ENCODE peak calls at places on chromosome 15, in eight cellular contexts. P is GM12865, G is ovary, R is glutamatergic neuron, W is fibroblast of villous mesenchyme, C is GM06990, U is foreskin keratinocyte, B is nephron progenitor cell. K is an unnamed sample.
A peak's percentile ranks its signal among the peaks of the same experiment; 100 is the strongest.

GRCh38 chr15:90563460-90563859 is 33.7 kb downstream of the CRTC3 start:
- DNase-seq in G (no peak), U (no peak), W (no peak), C (no peak), P (no peak), B (no peak), R (no peak), K (no peak)

GRCh38 chr15:52011711-52012144 is 7.3 kb upstream of the MAPK6 start:
- DNase-seq in C (no peak), U (no peak), G (no peak), B (no peak), R (no peak), W (peak; percentile 37), P (peak; percentile 25), K (no peak)

GRCh38 chr15:33547876-33548275 is 237.1 kb downstream of the RYR3 start:
- DNase-seq in G (peak; percentile 32), W (peak; percentile 16), B (peak; percentile 90), C (no peak), P (peak; percentile 37), U (peak; percentile 63), R (no peak), K (no peak)

GRCh38 chr15:89903858-89904130 is 9.0 kb downstream of the ARPIN start:
- DNase-seq in R (no peak), U (no peak), W (no peak), B (no peak), G (no peak), P (no peak), C (no peak), K (no peak)

GRCh38 chr15:61521961-61522360 is 292.9 kb upstream of the RORA start:
- DNase-seq in W (no peak), R (no peak), C (no peak), B (no peak), P (no peak), U (no peak), G (no peak), K (no peak)

GRCh38 chr15:43187544-43188155 is 2.4 kb downstream of the CCNDBP1 start:
- DNase-seq in U (peak; percentile 41), P (peak; percentile 59), C (no peak), W (peak; percentile 60), R (no peak), G (no peak), B (no peak), K (peak; percentile 30)

GRCh38 chr15:90071220-90071807 is 31.0 kb downstream of the IDH2 start:
- DNase-seq in G (peak; percentile 80), P (peak; percentile 89), C (no peak), R (peak; percentile 76), B (peak; percentile 68), U (peak; percentile 52), W (peak; percentile 88), K (peak; percentile 62)

GRCh38 chr15:69478259-69478687 is 25.7 kb downstream of the RPLP1 start:
- DNase-seq in W (peak; percentile 60), P (peak; percentile 57), G (peak; percentile 43), R (peak; percentile 89), B (peak; percentile 86), C (no peak), U (no peak), K (no peak)

GRCh38 chr15:83287541-83288027 is 3.1 kb upstream of the BNC1 start:
- DNase-seq in R (no peak), C (no peak), W (peak; percentile 82), U (peak; percentile 97), P (no peak), B (no peak), G (no peak), K (peak; percentile 81)

GRCh38 chr15:60392986-60393811 is 4.6 kb downstream of the ANXA2 start:
- DNase-seq in W (peak; percentile 98), G (peak; percentile 82), U (peak; percentile 98), B (peak; percentile 30), C (no peak), R (peak; percentile 31), P (no peak), K (peak; percentile 96)

GRCh38 chr15:48866141-48866563 is 11.8 kb upstream of the EID1 start:
- DNase-seq in G (no peak), C (no peak), R (no peak), B (no peak), U (no peak), P (no peak), W (peak; percentile 55), K (peak; percentile 60)

GRCh38 chr15:38631126-38632075 is 66.8 kb upstream of the RASGRP1 start:
- DNase-seq in G (no peak), U (no peak), C (no peak), P (no peak), B (no peak), R (no peak), W (no peak), K (no peak)

GRCh38 chr15:66876731-66877545 is 174.9 kb downstream of the SMAD6 start:
- DNase-seq in G (no peak), R (no peak), U (no peak), W (no peak), P (no peak), C (no peak), B (no peak), K (no peak)

GRCh38 chr15:99315636-99316035 is 64.4 kb downstream of the LRRC28 start:
- DNase-seq in P (no peak), C (no peak), G (no peak), B (no peak), W (no peak), U (peak; percentile 74), R (no peak), K (no peak)

GRCh38 chr15:71133734-71134464 is 18.6 kb downstream of the THSD4 start:
- DNase-seq in W (no peak), U (no peak), B (no peak), R (no peak), C (no peak), G (no peak), P (no peak), K (no peak)

GRCh38 chr15:71138473-71138872 is 23.2 kb downstream of the THSD4 start:
- DNase-seq in B (no peak), W (no peak), R (no peak), G (no peak), C (no peak), P (no peak), U (no peak), K (no peak)

GRCh38 chr15:71137138-71137518 is 21.9 kb downstream of the THSD4 start:
- DNase-seq in P (no peak), R (no peak), W (no peak), B (no peak), G (no peak), C (no peak), U (no peak), K (no peak)

GRCh38 chr15:71139264-71139663 is 24.0 kb downstream of the THSD4 start:
- DNase-seq in G (no peak), B (no peak), P (no peak), R (no peak), W (no peak), U (no peak), C (no peak), K (no peak)

GRCh38 chr15:71136159-71137137 is 21.2 kb downstream of the THSD4 start:
- DNase-seq in R (no peak), G (no peak), C (no peak), W (peak; percentile 74), B (no peak), U (peak; percentile 94), P (no peak), K (no peak)
- TF ChIP-seq CTCF in R (no peak), G (no peak), C (no peak), W (peak; percentile 12), B (no peak), U (peak; percentile 58), P (no peak), K (no peak)

DNA sequence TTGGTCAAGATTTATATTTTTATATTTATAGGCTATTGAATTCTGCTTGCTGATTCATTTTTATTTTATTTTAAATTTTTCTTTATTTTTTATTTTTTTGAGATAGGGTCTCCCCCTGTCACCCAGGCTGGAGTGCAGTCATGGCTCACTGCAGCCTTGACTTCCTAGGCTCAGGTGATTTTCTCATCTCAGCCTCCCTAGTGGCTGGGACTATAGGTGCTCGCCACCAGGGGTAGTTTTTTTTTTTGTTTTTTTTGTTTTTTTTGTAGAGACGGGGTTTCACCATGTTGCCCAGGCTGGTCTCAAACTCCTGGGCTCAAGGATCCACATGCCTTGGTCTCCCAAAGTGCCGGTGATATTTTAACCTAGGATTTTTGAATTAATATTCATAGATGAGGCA is 31.2 kb downstream of the NR2E3 start:
- DNase-seq in P (no peak), R (no peak), B (no peak), U (no peak), C (no peak), G (no peak), W (no peak), K (no peak)
- TF ChIP-seq CTCF in P (no peak), R (peak; percentile 19), B (no peak), U (no peak), C (no peak), G (no peak), W (no peak), K (no peak)

DNA sequence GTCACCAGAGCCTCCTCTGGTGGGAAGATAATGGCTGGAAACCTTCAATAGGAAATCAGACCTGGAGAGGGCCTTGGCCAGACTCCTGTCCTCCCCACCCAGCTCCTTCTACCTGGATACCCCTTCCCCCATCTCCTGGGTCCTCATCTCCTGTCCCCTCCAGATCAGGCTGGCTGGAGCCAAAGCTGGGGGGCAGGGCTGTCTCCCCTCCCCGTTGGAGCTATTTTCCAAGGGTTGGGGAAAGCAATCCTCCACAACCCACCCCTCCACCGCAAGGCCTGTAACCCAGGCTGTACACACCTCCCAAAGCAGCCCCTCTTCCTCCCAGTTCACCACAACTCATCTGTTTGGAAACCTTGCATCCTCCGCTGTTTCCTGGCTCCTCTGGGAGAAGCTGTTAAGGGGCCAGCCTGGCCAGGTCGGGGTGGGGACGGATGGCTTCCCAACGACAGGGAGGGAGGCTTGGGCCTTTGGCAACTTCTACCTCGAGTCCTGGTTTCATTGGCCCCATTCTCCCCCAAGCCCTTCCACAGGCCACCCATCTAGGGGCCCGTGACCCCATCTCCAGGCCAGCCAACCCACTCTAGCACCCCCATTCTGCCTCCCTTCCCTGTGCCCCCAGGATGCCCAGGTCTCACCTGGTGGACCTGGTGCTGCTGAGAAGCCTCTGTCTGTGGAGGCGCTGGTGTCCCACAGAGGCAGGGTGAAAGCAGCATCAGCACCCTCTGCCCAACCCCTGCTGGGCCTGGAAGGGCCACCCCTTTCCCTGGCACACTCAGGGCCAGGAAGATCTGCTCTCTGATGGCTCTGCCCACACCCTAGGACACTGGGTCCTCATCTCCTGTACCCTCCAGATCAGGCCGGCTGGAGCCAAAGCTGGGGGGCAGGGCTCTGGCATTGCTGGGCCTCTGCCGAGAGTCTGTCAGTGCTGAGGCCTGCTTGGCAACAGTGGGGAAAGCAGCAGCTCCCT is 22.1 kb upstream of the GOLGA6C start:
- DNase-seq in P (no peak), C (no peak), U (no peak), W (no peak), R (peak; percentile 4), B (no peak), G (no peak), K (no peak)
- TF ChIP-seq CTCF in P (no peak), C (no peak), U (no peak), W (no peak), R (no peak), B (no peak), G (no peak), K (no peak)

DNA sequence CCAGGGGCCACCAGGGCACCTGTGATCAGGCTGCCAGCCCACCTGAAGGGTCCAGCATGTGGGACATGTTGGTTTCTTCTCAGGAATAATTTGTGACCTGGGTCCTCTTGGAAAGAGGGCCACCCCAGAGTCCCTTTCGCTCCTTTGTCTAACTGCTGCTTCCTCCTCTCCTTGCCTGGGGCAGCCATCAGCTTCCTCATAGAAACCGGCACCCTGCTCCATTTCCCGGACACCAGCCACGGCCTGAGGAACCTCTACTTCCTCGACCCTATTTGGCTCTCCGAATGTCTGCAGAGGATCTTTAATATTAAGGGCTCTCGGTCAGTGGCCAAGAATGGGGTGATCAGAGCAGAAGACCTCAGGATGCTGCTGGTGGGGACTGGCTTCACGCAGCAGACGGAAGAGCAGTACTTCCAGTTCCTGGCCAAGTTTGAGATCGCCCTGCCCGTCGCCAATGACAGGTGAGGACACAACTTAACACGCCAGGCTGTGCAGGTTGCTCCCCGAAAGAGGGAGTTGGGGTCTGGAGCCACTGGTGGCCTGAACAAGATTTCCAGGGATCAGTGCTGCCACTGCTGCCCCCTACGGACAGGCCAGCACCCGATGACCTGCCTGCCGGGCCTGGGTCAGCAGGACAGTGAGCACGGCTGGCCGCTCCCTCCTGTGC is 109.7 kb downstream of the LRRK1 start:
- DNase-seq in P (no peak), U (no peak), B (no peak), R (peak; percentile 3), W (no peak), C (no peak), G (peak; percentile 7), K (no peak)
- TF ChIP-seq CTCF in P (no peak), U (no peak), B (no peak), R (no peak), W (no peak), C (no peak), G (no peak), K (no peak)